ENCODE peak calls at places on chromosome 17, in four cellular contexts. S is uterus, L is Peyer's patch, V is endodermal cell. H is an unnamed sample. For H3K27me3, the result is how much of the 10 kb centered on the place peaks cover.

GRCh38 chr17:48162946-48163506 is 55.5 kb downstream of the SNX11 start:
- DNase-seq in S (no peak), L (peak), V (no peak), H (no peak)

GRCh38 chr17:1498233-1498632 is 5.7 kb upstream of the MYO1C start:
- DNase-seq in S (no peak), L (no peak), V (no peak), H (no peak)

GRCh38 chr17:1882836-1883235 is 53.0 kb downstream of the RPA1 start:
- DNase-seq in S (no peak), L (peak), V (peak), H (peak)

GRCh38 chr17:7046127-7046724 is 2.3 kb upstream of the SLC16A11 start:
- DNase-seq in S (no peak), L (peak), V (peak), H (peak)

GRCh38 chr17:66446419-66446818 is 144.0 kb downstream of the PRKCA start:
- DNase-seq in S (no peak), L (peak), V (no peak), H (no peak)

GRCh38 chr17:28553000-28553505 is 629 bp upstream of the UNC119 start:
- DNase-seq in S (no peak), L (no peak), V (no peak), H (no peak)

GRCh38 chr17:10628756-10629155 is 28.4 kb downstream of the MYH3 start:
- DNase-seq in S (no peak), L (no peak), V (peak), H (no peak)

GRCh38 chr17:12673788-12674187 is 8.1 kb downstream of the MYOCD start:
- DNase-seq in S (no peak), L (no peak), V (no peak), H (no peak)

GRCh38 chr17:49926886-49927285 is 42.1 kb upstream of the DLX4 start:
- DNase-seq in S (no peak), L (no peak), V (no peak), H (no peak)

GRCh38 chr17:43753488-43754129 is 5.0 kb downstream of the SOST start:
- DNase-seq in S (no peak), L (no peak), V (no peak), H (no peak)

GRCh38 chr17:44324571-44325275 is at the start of gene SLC25A39:
- DNase-seq in S (peak), L (peak), V (peak), H (peak)

GRCh38 chr17:17877548-17878358 is 41.0 kb upstream of the SREBF1 start:
- DNase-seq in S (peak), L (peak), V (peak), H (no peak)

GRCh38 chr17:60947100-60947499 is 269.4 kb downstream of the BCAS3 start:
- DNase-seq in S (no peak), L (no peak), V (no peak), H (no peak)

GRCh38 chr17:45785373-45786193 is 1.5 kb downstream of the CRHR1 start:
- DNase-seq in S (no peak), L (no peak), V (peak), H (no peak)

GRCh38 chr17:49482144-49482817 is 12.8 kb upstream of the NGFR start:
- DNase-seq in S (no peak), L (no peak), V (no peak), H (no peak)

GRCh38 chr17:69858460-69858859 is 216.6 kb upstream of the KCNJ16 start:
- DNase-seq in S (no peak), L (no peak), V (no peak), H (no peak)

GRCh38 chr17:78278139-78278741 is 46.8 kb downstream of the TMEM235 start:
- DNase-seq in S (no peak), L (no peak), V (peak), H (peak)

GRCh38 chr17:57008958-57009357 is 31.0 kb downstream of the SCPEP1 start:
- DNase-seq in S (no peak), L (no peak), V (no peak), H (no peak)

GRCh38 chr17:4001048-4001590 is 36.9 kb upstream of the ATP2A3 start:
- DNase-seq in S (no peak), L (peak), V (no peak), H (no peak)

GRCh38 chr17:58507123-58507634 is 7.3 kb downstream of the MTMR4 start:
- DNase-seq in S (no peak), L (no peak), V (no peak), H (no peak)

GRCh38 chr17:58503876-58504275 is 10.6 kb downstream of the MTMR4 start:
- DNase-seq in S (no peak), L (no peak), V (no peak), H (no peak)

GRCh38 chr17:58501451-58501850 is 13.0 kb downstream of the MTMR4 start:
- DNase-seq in S (no peak), L (no peak), V (peak), H (no peak)

GRCh38 chr17:58506354-58507080 is 7.9 kb downstream of the MTMR4 start:
- DNase-seq in S (no peak), L (no peak), V (no peak), H (no peak)

GRCh38 chr17:58504826-58505351 is 9.5 kb downstream of the MTMR4 start:
- DNase-seq in S (no peak), L (peak), V (peak), H (peak)
- H3K4me3 ChIP-seq in S (no peak), L (no peak), V (no peak), H (no peak)

GRCh38 chr17:39767147-39767546 is 29.4 kb downstream of the GRB7 start:
- DNase-seq in S (no peak), L (no peak), V (peak), H (no peak)
- H3K27me3 ChIP-seq in S (under half), L (under half), V (under half), H (under half)

GRCh38 chr17:75721463-75722011 is 278 bp downstream of the ITGB4 start:
- DNase-seq in S (no peak), L (no peak), V (no peak), H (no peak)
- H3K4me3 ChIP-seq in S (peak), L (peak), V (no peak), H (peak)

DNA sequence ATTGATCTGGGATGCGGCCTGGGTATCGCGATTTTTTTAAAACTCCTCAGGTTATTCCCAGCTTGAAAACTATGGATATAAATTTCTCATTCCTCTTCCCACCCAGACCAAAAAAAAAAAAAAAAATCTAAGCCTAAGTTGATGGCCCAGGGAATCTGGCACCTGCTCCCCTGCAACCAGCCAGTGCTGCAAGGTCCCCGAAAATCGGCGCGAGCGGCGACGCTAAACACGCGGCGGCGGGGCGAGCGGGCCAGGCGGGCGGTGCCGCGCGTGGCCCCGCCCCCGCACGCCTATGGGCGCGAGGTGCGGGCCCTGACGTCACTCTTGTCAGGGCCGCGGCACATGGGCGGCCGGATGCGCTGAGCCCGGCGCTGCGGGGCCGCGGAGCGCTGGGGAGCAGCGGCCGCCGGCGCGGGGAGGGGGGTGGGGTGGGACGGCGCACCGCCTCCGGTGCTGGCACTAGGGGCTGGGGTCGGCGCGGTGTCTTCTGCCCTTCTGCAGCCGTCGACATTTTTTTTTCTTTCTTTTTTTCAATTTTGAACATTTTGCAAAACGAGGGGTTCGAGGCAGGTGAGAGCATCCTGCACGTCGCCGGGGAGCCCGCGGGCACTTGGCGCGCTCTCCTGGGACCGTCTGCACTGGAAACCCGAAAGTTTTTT is at the start of gene HLF:
- DNase-seq in S (peak), L (peak), V (peak), H (peak)
- H3K27me3 ChIP-seq in S (under half), L (under half), V (half or more), H (under half)

DNA sequence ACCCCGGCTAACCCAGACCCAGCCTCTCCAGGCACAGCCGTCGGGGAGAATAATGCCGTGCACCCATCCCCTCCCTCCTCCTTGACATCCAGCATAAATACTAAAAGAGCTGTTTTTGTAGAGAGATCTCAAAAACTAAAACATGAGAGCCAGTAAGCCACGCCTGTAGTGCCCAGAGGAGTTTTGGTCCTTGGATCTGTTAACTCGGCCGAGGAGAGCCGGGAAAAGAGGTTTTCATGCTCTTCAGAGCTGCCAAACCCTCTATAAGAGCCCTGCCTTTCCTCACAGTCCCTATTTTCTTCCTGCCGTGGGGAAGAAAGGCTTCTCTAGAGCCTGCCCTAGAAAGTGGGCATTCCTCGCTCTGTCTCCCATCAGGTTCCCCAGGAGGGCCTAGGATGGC is 30.2 kb upstream of the NAT9 start:
- DNase-seq in S (no peak), L (no peak), V (no peak), H (no peak)
- H3K4me3 ChIP-seq in S (no peak), L (no peak), V (no peak), H (no peak)

H was measured in Caco-2.